ENCODE peak calls at places on chromosome 20, in seven cellular contexts. D is psoas muscle, M is Panc1, G is lower lobe of right lung, A is suprapubic skin, Q is IMR-90, I is astrocyte. H is an unnamed sample.
A peak's percentile ranks its signal among the peaks of the same experiment; 100 is the strongest.

GRCh38 chr20:51720854-51721253 is 47.3 kb downstream of the ATP9A start:
- DNase-seq in D (no peak), M (no peak), G (no peak), A (no peak), Q (no peak), I (no peak), H (no peak)

GRCh38 chr20:45405566-45406259 is 2.4 kb upstream of the DBNDD2 start:
- DNase-seq in D (peak; percentile 55), M (no peak), G (no peak), A (no peak), Q (no peak), I (peak; percentile 3), H (peak; percentile 7)

GRCh38 chr20:54133434-54134427 is 40.1 kb downstream of the CYP24A1 start:
- DNase-seq in D (no peak), M (no peak), G (no peak), A (no peak), Q (peak; percentile 44), I (peak; percentile 37), H (no peak)

GRCh38 chr20:47357296-47358051 is 975 bp upstream of the ZMYND8 start:
- DNase-seq in D (peak; percentile 81), M (no peak), G (peak; percentile 94), A (peak; percentile 92), Q (peak; percentile 94), I (peak; percentile 89), H (peak; percentile 96)

GRCh38 chr20:47744803-47745202 is 40.5 kb downstream of the SULF2 start:
- DNase-seq in D (no peak), M (no peak), G (no peak), A (no peak), Q (no peak), I (no peak), H (no peak)

GRCh38 chr20:58610811-58611210 is 40.3 kb upstream of the STX16 start:
- DNase-seq in D (no peak), M (no peak), G (no peak), A (no peak), Q (no peak), I (no peak), H (no peak)

GRCh38 chr20:54212871-54213270 is 5.0 kb downstream of the PFDN4 start:
- DNase-seq in D (no peak), M (no peak), G (no peak), A (no peak), Q (no peak), I (no peak), H (no peak)

GRCh38 chr20:53865905-53866786 is 204.2 kb downstream of the BCAS1 start:
- DNase-seq in D (no peak), M (no peak), G (no peak), A (no peak), Q (peak; percentile 77), I (peak; percentile 71), H (peak; percentile 86)

GRCh38 chr20:14622796-14623195 is 285.4 kb upstream of the FLRT3 start:
- DNase-seq in D (no peak), M (no peak), G (no peak), A (no peak), Q (peak; percentile 2), I (peak; percentile 16), H (no peak)

GRCh38 chr20:46293084-46293483 is 15.2 kb downstream of the CDH22 start:
- DNase-seq in D (no peak), M (no peak), G (no peak), A (no peak), Q (peak; percentile 52), I (peak; percentile 38), H (peak; percentile 20)

GRCh38 chr20:52783769-52784168 is 188.4 kb upstream of the TSHZ2 start:
- DNase-seq in D (no peak), M (no peak), G (no peak), A (no peak), Q (no peak), I (no peak), H (no peak)

GRCh38 chr20:3621111-3621510 is 42.1 kb downstream of the GFRA4 start:
- DNase-seq in D (no peak), M (no peak), G (no peak), A (no peak), Q (no peak), I (no peak), H (no peak)

GRCh38 chr20:23668477-23668951 is 20.3 kb downstream of the CST4 start:
- DNase-seq in D (no peak), M (peak; percentile 35), G (no peak), A (no peak), Q (peak; percentile 50), I (peak; percentile 4), H (peak; percentile 67)

GRCh38 chr20:56094228-56094627 is 88.9 kb upstream of the CBLN4 start:
- DNase-seq in D (no peak), M (no peak), G (no peak), A (no peak), Q (no peak), I (no peak), H (no peak)

GRCh38 chr20:62891111-62891510 is 29.5 kb upstream of the TCFL5 start:
- DNase-seq in D (no peak), M (no peak), G (peak; percentile 38), A (no peak), Q (peak; percentile 48), I (no peak), H (no peak)

GRCh38 chr20:42981258-42981657 is 208.4 kb downstream of the PTPRT start:
- DNase-seq in D (no peak), M (no peak), G (no peak), A (no peak), Q (no peak), I (no peak), H (no peak)

GRCh38 chr20:45972500-45973183 is 639 bp upstream of the ZNF335 start:
- DNase-seq in D (peak; percentile 31), M (no peak), G (peak; percentile 94), A (peak; percentile 67), Q (no peak), I (no peak), H (no peak)

GRCh38 chr20:59663513-59663890 is 59.2 kb downstream of the PHACTR3 start:
- DNase-seq in D (no peak), M (no peak), G (no peak), A (no peak), Q (no peak), I (no peak), H (no peak)

GRCh38 chr20:58251348-58251978 is 23.0 kb upstream of the ANKRD60 start:
- DNase-seq in D (no peak), M (no peak), G (no peak), A (no peak), Q (no peak), I (no peak), H (no peak)

GRCh38 chr20:13874269-13875158 is 89.7 kb downstream of the NDUFAF5 start:
- DNase-seq in D (no peak), M (no peak), G (no peak), A (no peak), Q (no peak), I (no peak), H (no peak)

GRCh38 chr20:19457551-19457950 is 245.1 kb downstream of the SLC24A3 start:
- DNase-seq in D (no peak), M (no peak), G (no peak), A (no peak), Q (no peak), I (no peak), H (no peak)

GRCh38 chr20:39756828-39757227 is 794.7 kb downstream of the DHX35 start:
- DNase-seq in D (no peak), M (no peak), G (no peak), A (no peak), Q (no peak), I (no peak), H (no peak)

DNA sequence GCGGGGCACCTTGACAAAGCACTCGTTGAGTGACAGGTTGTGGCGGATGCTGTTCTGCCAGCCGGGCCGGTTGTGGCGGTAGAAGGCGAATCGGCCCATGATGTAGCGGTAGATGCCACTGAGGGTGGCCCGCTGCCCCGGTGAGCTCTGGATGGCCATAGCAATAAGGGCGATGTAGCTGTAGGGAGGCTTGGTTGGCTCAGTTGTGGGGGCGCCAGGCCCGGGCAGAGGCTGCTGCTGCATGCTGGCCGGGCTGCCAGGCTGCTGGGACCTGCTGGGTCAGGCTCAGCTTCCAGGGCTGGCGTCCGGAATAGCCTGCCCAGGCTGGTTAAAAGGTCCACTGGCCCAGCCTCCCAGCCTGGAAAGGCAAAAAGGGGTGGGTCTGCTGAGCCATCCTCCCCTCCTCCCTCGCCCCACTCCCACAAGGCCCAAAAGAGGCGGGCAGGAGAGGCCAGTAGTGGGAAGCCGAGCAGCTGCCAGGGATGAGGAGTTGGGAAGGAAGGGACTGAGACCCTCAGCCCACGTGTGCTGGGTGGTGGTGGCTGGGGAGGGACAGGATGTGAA is at the start of gene FOXS1:
- DNase-seq in D (no peak), M (no peak), G (no peak), A (peak; percentile 56), Q (no peak), I (no peak), H (peak; percentile 17)
- H3K27ac ChIP-seq in D (peak within 1 kb of the TSS; percentile 36), M (peak within 1 kb of the TSS; percentile 84), G (peak within 1 kb of the TSS; percentile 46), A (no peak within 1 kb of the TSS), Q (no peak within 1 kb of the TSS), I (no peak within 1 kb of the TSS), H (no peak within 1 kb of the TSS)

GRCh38 chr20:33667245-33668086 is 723 bp downstream of the ACTL10 start:
- DNase-seq in D (peak; percentile 80), M (no peak), G (peak; percentile 69), A (no peak), Q (peak; percentile 54), I (no peak), H (peak; percentile 73)

GRCh38 chr20:33668791-33669155 is 2.0 kb downstream of the ACTL10 start:
- DNase-seq in D (no peak), M (no peak), G (no peak), A (no peak), Q (no peak), I (no peak), H (no peak)

GRCh38 chr20:33666293-33667244 is at the start of gene ACTL10:
- DNase-seq in D (peak; percentile 97), M (no peak), G (peak; percentile 98), A (peak; percentile 98), Q (peak; percentile 96), I (peak; percentile 90), H (peak; percentile 98)

GRCh38 chr20:33669224-33669623 is 2.5 kb downstream of the ACTL10 start:
- DNase-seq in D (no peak), M (no peak), G (no peak), A (no peak), Q (no peak), I (no peak), H (no peak)

GRCh38 chr20:33668087-33668790 is 1.5 kb downstream of the ACTL10 start:
- DNase-seq in D (no peak), M (no peak), G (peak; percentile 86), A (peak; percentile 86), Q (no peak), I (no peak), H (no peak)
- TF ChIP-seq CTCF in D (peak; percentile 90), M (no peak), G (no peak), A (peak; percentile 90), Q (peak; percentile 71), I (peak; percentile 72), H (peak; percentile 96)

GRCh38 chr20:35092524-35093244 is at the start of gene TRPC4AP:
- DNase-seq in D (peak; percentile 90), M (peak; percentile 75), G (peak; percentile 94), A (peak; percentile 93), Q (peak; percentile 86), I (peak; percentile 67), H (peak; percentile 94)
- H3K4me1 ChIP-seq in D (peaks cover 38% of the 10 kb centered on the region), M (peaks cover 14% of the 10 kb centered on the region), G (peaks cover 50% of the 10 kb centered on the region), A (peaks cover 53% of the 10 kb centered on the region), Q (peaks cover 9% of the 10 kb centered on the region), I (peaks cover 24% of the 10 kb centered on the region), H (peaks cover 42% of the 10 kb centered on the region)

DNA sequence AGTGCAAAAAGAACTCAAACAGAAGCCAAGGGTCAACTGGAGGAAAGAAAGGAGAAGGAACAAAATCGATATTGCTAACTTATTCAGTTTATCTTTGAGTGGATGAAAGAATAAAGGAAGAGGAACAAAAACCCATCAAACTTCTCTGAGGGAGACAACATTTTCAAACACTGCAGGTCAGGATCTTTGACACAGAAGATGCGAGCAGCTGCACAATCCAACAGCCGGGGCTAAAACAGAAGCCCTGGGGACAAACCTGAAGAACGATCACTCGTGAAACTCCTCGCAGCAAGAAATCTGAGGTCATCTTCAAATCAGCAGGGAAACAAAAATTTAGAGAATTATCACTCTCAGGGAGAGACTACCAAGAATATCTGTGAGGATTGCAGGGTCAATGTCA is 14.2 kb downstream of the SLC23A2 start:
- DNase-seq in D (no peak), M (no peak), G (no peak), A (no peak), Q (no peak), I (no peak), H (no peak)
- H3K27ac ChIP-seq in D (no peak overlapping the region), M (no peak overlapping the region), G (no peak overlapping the region), A (no peak overlapping the region), Q (no peak overlapping the region), I (no peak overlapping the region), H (no peak overlapping the region)

H was measured in endothelial cell of umbilical vein.